ENCODE peak calls at places on chromosome 9, in five cellular contexts. G is brain microvascular endothelial cell, F is PC-3, P is cardiac muscle cell, S is AG04450. Z is an unnamed sample.

GRCh38 chr9:136862849-136863622 is 3.1 kb downstream of the EDF1 start:
- DNase-seq in G (no peak), F (no peak), P (no peak), S (no peak), Z (no peak)

GRCh38 chr9:107782789-107783188 is 293.2 kb upstream of the KLF4 start:
- DNase-seq in G (no peak), F (no peak), P (peak; percentile 59), S (no peak), Z (no peak)

GRCh38 chr9:5442400-5443011 is 4.8 kb upstream of the PLGRKT start:
- DNase-seq in G (peak; percentile 41), F (peak; percentile 67), P (peak; percentile 73), S (no peak), Z (no peak)

GRCh38 chr9:14198544-14199510 is 115.1 kb downstream of the NFIB start:
- DNase-seq in G (peak; percentile 63), F (no peak), P (peak; percentile 76), S (no peak), Z (no peak)

GRCh38 chr9:88537743-88538055 is 2.7 kb downstream of the NXNL2 start:
- DNase-seq in G (peak; percentile 78), F (peak; percentile 25), P (peak; percentile 91), S (peak; percentile 45), Z (no peak)

GRCh38 chr9:109418827-109419226 is 79.3 kb downstream of the PTPN3 start:
- DNase-seq in G (no peak), F (no peak), P (no peak), S (no peak), Z (no peak)

GRCh38 chr9:113361304-113362018 is 12.1 kb downstream of the BSPRY start:
- DNase-seq in G (peak; percentile 38), F (peak; percentile 37), P (peak; percentile 54), S (peak; percentile 13), Z (no peak)

GRCh38 chr9:22379272-22379671 is 67.4 kb upstream of the DMRTA1 start:
- DNase-seq in G (no peak), F (no peak), P (no peak), S (no peak), Z (no peak)

GRCh38 chr9:73810585-73811215 is 659.0 kb downstream of the ANXA1 start:
- DNase-seq in G (no peak), F (no peak), P (peak; percentile 87), S (no peak), Z (no peak)

GRCh38 chr9:74379718-74380117 is 117.4 kb upstream of the RORB start:
- DNase-seq in G (no peak), F (peak; percentile 46), P (peak; percentile 0), S (no peak), Z (no peak)

GRCh38 chr9:98823666-98824334 is 16.3 kb downstream of the GALNT12 start:
- DNase-seq in G (no peak), F (peak; percentile 36), P (no peak), S (no peak), Z (no peak)

GRCh38 chr9:134295101-134295745 is 31.0 kb upstream of the RXRA start:
- DNase-seq in G (no peak), F (no peak), P (no peak), S (no peak), Z (no peak)

GRCh38 chr9:134294228-134295071 is 31.8 kb upstream of the RXRA start:
- DNase-seq in G (peak; percentile 24), F (no peak), P (peak; percentile 39), S (no peak), Z (no peak)

GRCh38 chr9:134291961-134292871 is 34.0 kb upstream of the RXRA start:
- DNase-seq in G (no peak), F (no peak), P (no peak), S (no peak), Z (no peak)

GRCh38 chr9:134293031-134293521 is 33.2 kb upstream of the RXRA start:
- DNase-seq in G (no peak), F (no peak), P (no peak), S (no peak), Z (no peak)

DNA sequence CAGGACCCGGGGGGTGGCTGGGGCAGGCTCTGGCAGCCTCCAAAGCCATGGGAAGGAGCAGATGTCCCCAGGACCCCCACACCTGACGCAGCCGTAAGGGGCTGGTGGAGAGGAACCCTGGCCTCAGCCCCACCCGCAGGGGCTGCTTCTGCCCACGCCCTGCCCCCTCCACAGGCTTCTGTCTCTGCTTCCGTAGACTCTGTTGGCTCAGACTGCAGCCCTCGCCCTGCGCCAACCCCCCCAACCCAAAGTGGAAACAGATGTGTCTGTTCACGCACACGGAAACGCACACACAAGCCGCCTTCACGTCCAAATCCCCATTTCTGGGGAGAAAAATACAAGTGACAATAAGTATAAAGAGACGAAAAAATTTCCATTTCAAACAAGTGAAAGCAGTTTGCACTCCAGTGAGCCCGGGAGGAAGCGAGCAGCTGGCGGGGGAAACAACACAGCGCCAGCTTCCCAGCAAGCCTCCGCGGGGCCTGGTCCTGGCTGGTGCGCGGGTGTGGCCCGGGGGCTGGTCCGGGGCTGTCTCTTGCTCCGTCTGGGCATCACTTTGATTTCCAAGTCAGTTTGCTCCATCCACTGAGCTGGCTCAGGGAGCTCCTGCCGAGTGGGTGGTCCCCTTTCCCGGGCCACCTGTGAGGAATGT is 32.6 kb upstream of the RXRA start:
- DNase-seq in G (no peak), F (no peak), P (peak; percentile 32), S (no peak), Z (no peak)
- H3K4me3 ChIP-seq in G (no peak overlapping the region), F (no peak overlapping the region), P (no peak overlapping the region), S (peak overlapping the region; percentile 7), Z (no peak overlapping the region)

GRCh38 chr9:33418090-33418489 is 15.7 kb upstream of the AQP7 start:
- DNase-seq in G (no peak), F (no peak), P (no peak), S (no peak), Z (peak; percentile 91)

GRCh38 chr9:33416996-33417395 is 14.6 kb upstream of the AQP7 start:
- DNase-seq in G (no peak), F (no peak), P (no peak), S (no peak), Z (no peak)

GRCh38 chr9:33419904-33420303 is 17.5 kb upstream of the AQP7 start:
- DNase-seq in G (no peak), F (no peak), P (no peak), S (no peak), Z (no peak)

GRCh38 chr9:33415152-33416038 is 13.0 kb upstream of the AQP7 start:
- DNase-seq in G (peak; percentile 35), F (peak; percentile 96), P (peak; percentile 52), S (no peak), Z (no peak)

DNA sequence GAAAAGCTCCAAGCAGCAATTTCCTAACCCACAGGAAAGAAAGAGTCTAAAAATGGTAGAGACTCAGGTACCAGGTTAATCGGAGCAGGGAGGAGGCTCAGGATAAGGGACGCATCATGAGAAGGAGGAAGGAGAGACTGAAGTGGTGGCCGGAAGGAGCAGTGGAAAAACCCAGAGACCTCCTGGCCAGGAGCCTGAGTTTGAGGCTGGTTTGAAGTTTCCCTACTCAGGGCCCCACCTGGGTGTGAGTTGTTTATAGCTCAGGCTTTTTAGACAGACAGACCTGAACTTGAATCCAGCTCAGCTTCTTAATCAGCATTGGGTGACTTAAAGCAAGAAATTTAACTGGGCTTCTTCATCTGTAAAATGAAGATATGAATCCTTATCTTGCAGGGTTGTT is 11.9 kb upstream of the AQP7 start:
- DNase-seq in G (no peak), F (no peak), P (no peak), S (no peak), Z (no peak)
- H3K27ac ChIP-seq in G (no peak overlapping the region), F (no peak overlapping the region), P (no peak overlapping the region), S (no peak overlapping the region), Z (no peak overlapping the region)

GRCh38 chr9:131475956-131476776 is 26.6 kb upstream of the POMT1 start:
- DNase-seq in G (no peak), F (no peak), P (no peak), S (no peak), Z (peak; percentile 47)
- TF ChIP-seq CTCF in G (peak; percentile 60), F (peak; percentile 57), P (peak; percentile 41), S (peak; percentile 30), Z (peak; percentile 16)

DNA sequence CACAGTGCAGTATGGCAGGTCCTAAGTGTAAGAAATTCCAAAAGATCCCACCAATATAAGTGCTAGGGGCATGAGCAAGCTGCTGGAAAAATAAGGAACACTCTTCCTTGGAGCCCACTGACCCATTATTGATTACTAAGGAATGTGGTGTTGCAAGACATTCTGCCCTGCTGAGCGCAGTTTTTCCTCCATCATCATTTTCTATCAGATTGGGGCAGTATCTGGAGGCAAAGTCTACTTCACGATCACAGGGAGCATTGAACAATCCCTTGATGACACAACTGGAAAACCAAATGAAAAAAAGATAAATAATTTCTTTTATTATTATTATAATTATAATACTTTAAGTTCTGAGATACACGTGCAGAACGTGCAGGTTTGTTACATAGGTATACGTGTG is 129.3 kb downstream of the UGCG start:
- DNase-seq in G (no peak), F (no peak), P (no peak), S (no peak), Z (no peak)
- H3K4me3 ChIP-seq in G (no peak overlapping the region), F (no peak overlapping the region), P (no peak overlapping the region), S (no peak overlapping the region), Z (no peak overlapping the region)

DNA sequence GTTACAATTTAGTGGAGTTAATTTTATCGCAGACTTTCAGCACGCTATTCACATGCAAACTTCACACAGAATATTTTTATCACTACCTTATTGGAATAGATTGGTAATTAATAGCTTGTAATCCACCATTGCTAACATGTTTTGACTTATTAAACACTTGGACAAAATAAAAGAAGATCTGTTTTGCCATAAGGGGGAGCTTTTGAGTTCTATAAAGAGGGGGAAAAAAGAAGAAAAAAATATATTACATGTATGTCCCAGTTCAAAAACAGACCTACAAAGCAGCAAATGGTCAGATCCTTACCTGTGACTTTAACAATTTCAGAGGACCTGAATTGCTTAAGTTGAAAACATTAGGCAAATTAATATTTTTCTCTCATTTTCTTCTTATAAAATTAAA is 1.2 kb upstream of the PAPPA start:
- DNase-seq in G (no peak), F (peak; percentile 37), P (no peak), S (no peak), Z (no peak)
- H3K27ac ChIP-seq in G (peak overlapping the region; percentile 97), F (peak overlapping the region; percentile 34), P (no peak overlapping the region), S (peak overlapping the region; percentile 89), Z (peak overlapping the region; percentile 49)

GRCh38 chr9:68533678-68534077 is 7.0 kb downstream of the TMEM252 start:
- DNase-seq in G (no peak), F (no peak), P (peak; percentile 21), S (no peak), Z (no peak)

GRCh38 chr9:68530618-68531017 is 10.1 kb downstream of the TMEM252 start:
- DNase-seq in G (peak; percentile 20), F (no peak), P (peak; percentile 58), S (no peak), Z (no peak)
- TF ChIP-seq CTCF in G (peak; percentile 9), F (no peak), P (no peak), S (no peak), Z (no peak)

GRCh38 chr9:95070549-95071021 is 246.9 kb downstream of the FANCC start:
- DNase-seq in G (no peak), F (no peak), P (no peak), S (no peak), Z (no peak)
- H3K4me3 ChIP-seq in G (no peak overlapping the region), F (no peak overlapping the region), P (no peak overlapping the region), S (no peak overlapping the region), Z (no peak overlapping the region)

Z was measured in RWPE2.